ENCODE peak calls at places on chromosome 10, in six cellular contexts. Z, D, R, T, K and E are unnamed samples.

GRCh38 chr10:48523212-48523819 is 81.6 kb downstream of the ARHGAP22 start:
- DNase-seq in T (no peak), D (no peak), Z (peak; percentile 97), R (no peak), K (no peak), E (peak; percentile 82)

GRCh38 chr10:17836917-17837316 is 27.8 kb downstream of the MRC1 start:
- DNase-seq in K (no peak), T (peak; percentile 69), D (no peak), Z (peak; percentile 77), R (no peak), E (peak; percentile 77)

GRCh38 chr10:93999401-93999851 is 5.7 kb downstream of the PLCE1 start:
- DNase-seq in T (peak; percentile 66), Z (peak; percentile 84), K (no peak), D (no peak), R (no peak), E (peak; percentile 54)

GRCh38 chr10:100357073-100357858 is 10.2 kb downstream of the SCD start:
- DNase-seq in K (no peak), T (no peak), R (no peak), Z (no peak), D (no peak), E (no peak)

GRCh38 chr10:50286996-50287803 is 35.9 kb upstream of the ASAH2 start:
- DNase-seq in Z (no peak), R (no peak), T (no peak), K (no peak), D (no peak), E (no peak)

GRCh38 chr10:58064714-58065528 is 202.8 kb downstream of the IPMK start:
- DNase-seq in R (no peak), D (peak; percentile 32), T (peak; percentile 63), Z (peak; percentile 61), K (no peak), E (peak; percentile 65)

GRCh38 chr10:114309111-114309651 is 70.1 kb downstream of the VWA2 start:
- DNase-seq in T (no peak), R (no peak), D (no peak), Z (peak; percentile 58), K (no peak), E (peak; percentile 58)

GRCh38 chr10:47241946-47242900 is 57.8 kb upstream of the GDF10 start:
- DNase-seq in T (no peak), R (no peak), Z (no peak), K (no peak), D (no peak), E (no peak)

GRCh38 chr10:107686095-107686494 is 521.6 kb upstream of the SORCS1 start:
- DNase-seq in R (no peak), K (no peak), T (no peak), D (no peak), Z (no peak), E (no peak)

GRCh38 chr10:123301077-123301875 is 147.1 kb downstream of the BUB3 start:
- DNase-seq in K (no peak), T (peak; percentile 69), D (no peak), Z (peak; percentile 16), R (no peak), E (peak; percentile 39)

GRCh38 chr10:95537543-95537930 is 23.6 kb downstream of the SORBS1 start:
- DNase-seq in Z (no peak), R (no peak), K (no peak), T (peak; percentile 40), D (no peak), E (no peak)

GRCh38 chr10:27794157-27794556 is 48.5 kb upstream of the MKX start:
- DNase-seq in K (no peak), D (no peak), R (no peak), T (peak; percentile 18), Z (peak; percentile 15), E (peak; percentile 25)

GRCh38 chr10:646118-646524 is 43.3 kb downstream of the DIP2C start:
- DNase-seq in D (no peak), Z (no peak), K (no peak), R (no peak), T (no peak), E (no peak)

GRCh38 chr10:61189912-61190311 is 245.9 kb upstream of the RHOBTB1 start:
- DNase-seq in T (no peak), R (no peak), Z (no peak), K (no peak), D (no peak), E (no peak)

GRCh38 chr10:123743441-123744225 is 77.5 kb downstream of the GPR26 start:
- DNase-seq in Z (peak; percentile 74), T (no peak), K (no peak), R (no peak), D (no peak), E (peak; percentile 9)

GRCh38 chr10:119412244-119412750 is 130.2 kb downstream of the RGS10 start:
- DNase-seq in K (peak; percentile 3), T (no peak), R (no peak), D (no peak), Z (peak; percentile 57), E (no peak)